ENCODE peak calls at places on chromosomes 1 and 21, in ten cellular contexts. H is CD4-positive, alpha-beta memory T cell; P is germinal center; T is spleen; V is NCI-H510A treated with DMSO at 0.1 percent for 48 hours; B is ascending aorta; U is RPMI8226; O is T-helper 2 cell; S is activated naive CD4-positive, alpha-beta T cell; E is SIG-M5. D is an unnamed sample.

GRCh38 chr1:57889686-57890360 is 466.0 kb upstream of the DAB1 start:
- DNase-seq in H (no peak), P (no peak), U (no peak), B (no peak), E (no peak), S (no peak), T (no peak), V (no peak), O (no peak), D (no peak)

GRCh38 chr1:181936269-181936668 is 125.2 kb downstream of the ZNF648 start:
- DNase-seq in U (no peak), O (no peak), B (no peak), V (no peak), S (no peak), E (no peak), H (no peak), P (no peak), T (no peak), D (no peak)

GRCh38 chr1:110765640-110766335 is 91.0 kb upstream of the KCNA3 start:
- DNase-seq in P (peak; percentile 70), T (no peak), E (no peak), S (peak; percentile 26), B (no peak), V (peak; percentile 84), O (peak; percentile 47), H (peak; percentile 71), U (peak; percentile 64), D (no peak)

GRCh38 chr1:174358786-174359453 is 88.8 kb upstream of the GPR52 start:
- DNase-seq in V (peak; percentile 30), U (peak; percentile 13), T (no peak), B (no peak), P (no peak), O (no peak), S (no peak), H (no peak), E (no peak), D (no peak)

GRCh38 chr1:50175711-50176562 is 67.2 kb downstream of the ELAVL4 start:
- DNase-seq in P (no peak), H (no peak), U (no peak), S (no peak), T (no peak), O (no peak), E (no peak), B (no peak), V (no peak), D (no peak)

GRCh38 chr1:63326473-63327380 is 4.4 kb downstream of the FOXD3 start:
- DNase-seq in O (no peak), H (no peak), U (no peak), P (no peak), V (peak; percentile 43), B (no peak), T (no peak), S (no peak), E (no peak), D (no peak)

GRCh38 chr1:119772298-119772697 is 3.6 kb upstream of the HMGCS2 start:
- DNase-seq in V (no peak), T (no peak), B (no peak), P (no peak), H (no peak), E (no peak), O (no peak), U (no peak), S (no peak), D (no peak)

GRCh38 chr1:213326666-213327317 is 275.8 kb downstream of the RPS6KC1 start:
- DNase-seq in B (no peak), P (no peak), E (no peak), S (no peak), T (no peak), U (no peak), H (no peak), V (no peak), O (no peak), D (no peak)

GRCh38 chr1:100430368-100430767 is 78.1 kb downstream of the CDC14A start:
- DNase-seq in P (no peak), S (no peak), O (no peak), E (no peak), T (no peak), V (peak; percentile 52), H (no peak), B (no peak), U (no peak), D (no peak)

GRCh38 chr1:29698033-29698432 is 461.7 kb downstream of the PTPRU start:
- DNase-seq in H (no peak), B (no peak), V (no peak), U (peak; percentile 59), O (no peak), P (no peak), E (no peak), S (no peak), T (no peak), D (no peak)

GRCh38 chr21:39523930-39524329 is 72.2 kb downstream of the SH3BGR start:
- DNase-seq in V (no peak), S (no peak), B (no peak), T (no peak), E (no peak), P (no peak), O (no peak), H (no peak), U (no peak), D (no peak)

GRCh38 chr1:183804382-183804781 is 538 bp upstream of the RGL1 start:
- DNase-seq in T (no peak), O (no peak), U (peak; percentile 16), V (no peak), P (no peak), B (no peak), E (no peak), S (no peak), H (no peak), D (no peak)

GRCh38 chr1:231592809-231593208 is 33.8 kb upstream of the DISC1 start:
- DNase-seq in S (no peak), H (no peak), U (no peak), O (no peak), E (no peak), T (no peak), P (no peak), B (no peak), V (no peak), D (no peak)

GRCh38 chr1:167477962-167478361 is 40.4 kb downstream of the CD247 start:
- DNase-seq in V (no peak), H (no peak), O (no peak), E (no peak), U (no peak), P (no peak), T (no peak), S (no peak), B (no peak), D (no peak)

GRCh38 chr1:78483903-78484302 is 6.9 kb upstream of the PTGFR start:
- DNase-seq in E (no peak), P (no peak), V (peak; percentile 14), B (no peak), H (no peak), U (no peak), S (no peak), T (peak; percentile 53), O (no peak), D (no peak)

GRCh38 chr1:17819129-17819802 is 64.1 kb downstream of the ACTL8 start:
- DNase-seq in H (no peak), V (no peak), S (no peak), O (no peak), T (no peak), B (peak; percentile 12), U (no peak), P (no peak), E (no peak), D (no peak)

GRCh38 chr1:169042377-169042776 is 64.1 kb upstream of the ATP1B1 start:
- DNase-seq in U (no peak), H (no peak), P (no peak), V (no peak), S (no peak), B (no peak), E (no peak), T (no peak), O (no peak), D (no peak)

GRCh38 chr21:33264561-33264960 is 1.6 kb upstream of the IL10RB start:
- DNase-seq in V (no peak), O (no peak), T (no peak), S (no peak), H (no peak), P (no peak), B (no peak), U (no peak), E (no peak), D (no peak)

GRCh38 chr1:157154940-157155514 is 16.8 kb upstream of the ETV3 start:
- DNase-seq in E (no peak), S (no peak), T (no peak), B (peak; percentile 74), O (no peak), V (no peak), H (no peak), P (no peak), U (peak; percentile 41), D (no peak)

GRCh38 chr1:66253330-66253921 is 280.5 kb upstream of the SGIP1 start:
- DNase-seq in P (peak; percentile 32), T (no peak), S (no peak), U (peak; percentile 36), O (no peak), B (no peak), E (no peak), H (peak; percentile 48), V (peak; percentile 88), D (no peak)

GRCh38 chr21:40255665-40256064 is 388.4 kb downstream of the PCP4 start:
- DNase-seq in B (no peak), O (no peak), P (no peak), E (no peak), S (no peak), H (no peak), V (no peak), U (no peak), T (no peak), D (no peak)

GRCh38 chr21:46159390-46159789 is 4.0 kb upstream of the FTCD start:
- DNase-seq in H (no peak), P (no peak), S (no peak), E (no peak), V (no peak), U (no peak), T (no peak), B (peak; percentile 58), O (no peak), D (no peak)